ENCODE peak calls at places on chromosome 4, in seven cellular contexts. One of them, this sample, is unnamed.

GRCh38 chr4:79413486-79413885 is 5.5 kb upstream of the GK2 start:
- DNase-seq in mammary epithelial cell: no peak
- DNase-seq in mesenchymal stem cell: no peak
- DNase-seq in colonic mucosa: no peak
- DNase-seq in neuronal stem cell: no peak
- DNase-seq in IMR-90: no peak
- DNase-seq in GM23248: no peak
- DNase-seq in this sample: no peak

GRCh38 chr4:120871173-120871572 is 51.4 kb downstream of the PRDM5 start:
- DNase-seq in IMR-90: no peak
- DNase-seq in mesenchymal stem cell: no peak
- DNase-seq in GM23248: no peak
- DNase-seq in mammary epithelial cell: no peak
- DNase-seq in colonic mucosa: no peak
- DNase-seq in neuronal stem cell: no peak
- DNase-seq in this sample: no peak

GRCh38 chr4:52661966-52662705 is 3.0 kb upstream of the USP46 start:
- DNase-seq in mesenchymal stem cell: peak; percentile 24
- DNase-seq in colonic mucosa: no peak
- DNase-seq in neuronal stem cell: no peak
- DNase-seq in GM23248: no peak
- DNase-seq in mammary epithelial cell: peak; percentile 39
- DNase-seq in IMR-90: no peak
- DNase-seq in this sample: no peak

GRCh38 chr4:83207497-83208105 is 77.0 kb downstream of the COQ2 start:
- DNase-seq in mammary epithelial cell: peak; percentile 32
- DNase-seq in neuronal stem cell: no peak
- DNase-seq in colonic mucosa: peak; percentile 74
- DNase-seq in mesenchymal stem cell: peak; percentile 47
- DNase-seq in GM23248: peak; percentile 18
- DNase-seq in IMR-90: peak; percentile 67
- DNase-seq in this sample: peak; percentile 39

GRCh38 chr4:3305610-3306371 is 13.0 kb downstream of the RGS12 start:
- DNase-seq in GM23248: peak; percentile 77
- DNase-seq in mesenchymal stem cell: peak; percentile 73
- DNase-seq in neuronal stem cell: no peak
- DNase-seq in mammary epithelial cell: no peak
- DNase-seq in IMR-90: peak; percentile 62
- DNase-seq in colonic mucosa: peak; percentile 29
- DNase-seq in this sample: peak; percentile 45

GRCh38 chr4:183256756-183257385 is 63.2 kb downstream of the CLDN22 start:
- DNase-seq in IMR-90: peak; percentile 54
- DNase-seq in GM23248: peak; percentile 75
- DNase-seq in colonic mucosa: no peak
- DNase-seq in neuronal stem cell: peak; percentile 35
- DNase-seq in mesenchymal stem cell: peak; percentile 59
- DNase-seq in mammary epithelial cell: peak; percentile 20
- DNase-seq in this sample: peak; percentile 71

GRCh38 chr4:178745203-178745602 is 1303.0 kb upstream of the AGA start:
- DNase-seq in mammary epithelial cell: no peak
- DNase-seq in mesenchymal stem cell: no peak
- DNase-seq in colonic mucosa: no peak
- DNase-seq in IMR-90: no peak
- DNase-seq in neuronal stem cell: no peak
- DNase-seq in GM23248: no peak
- DNase-seq in this sample: peak; percentile 30

GRCh38 chr4:38132843-38133662 is 172.9 kb downstream of the PTTG2 start:
- DNase-seq in GM23248: no peak
- DNase-seq in IMR-90: no peak
- DNase-seq in colonic mucosa: peak; percentile 74
- DNase-seq in neuronal stem cell: no peak
- DNase-seq in mammary epithelial cell: no peak
- DNase-seq in mesenchymal stem cell: peak; percentile 46
- DNase-seq in this sample: no peak

GRCh38 chr4:142440093-142440492 is 406.0 kb downstream of the INPP4B start:
- DNase-seq in mesenchymal stem cell: no peak
- DNase-seq in IMR-90: peak; percentile 29
- DNase-seq in colonic mucosa: no peak
- DNase-seq in mammary epithelial cell: no peak
- DNase-seq in GM23248: no peak
- DNase-seq in neuronal stem cell: no peak
- DNase-seq in this sample: no peak

GRCh38 chr4:156958276-156959074 is 13.1 kb downstream of the PDGFC start:
- DNase-seq in IMR-90: no peak
- DNase-seq in neuronal stem cell: no peak
- DNase-seq in GM23248: peak; percentile 63
- DNase-seq in colonic mucosa: no peak
- DNase-seq in mesenchymal stem cell: no peak
- DNase-seq in mammary epithelial cell: no peak
- DNase-seq in this sample: peak; percentile 50
- H3K9ac ChIP-seq in IMR-90: no peak overlapping the region
- H3K9ac ChIP-seq in neuronal stem cell: no peak overlapping the region
- H3K9ac ChIP-seq in GM23248: no peak overlapping the region
- H3K9ac ChIP-seq in colonic mucosa: no peak overlapping the region
- H3K9ac ChIP-seq in mesenchymal stem cell: peak overlapping the region; percentile 39
- H3K9ac ChIP-seq in mammary epithelial cell: no peak overlapping the region
- H3K9ac ChIP-seq in this sample: no peak overlapping the region

DNA sequence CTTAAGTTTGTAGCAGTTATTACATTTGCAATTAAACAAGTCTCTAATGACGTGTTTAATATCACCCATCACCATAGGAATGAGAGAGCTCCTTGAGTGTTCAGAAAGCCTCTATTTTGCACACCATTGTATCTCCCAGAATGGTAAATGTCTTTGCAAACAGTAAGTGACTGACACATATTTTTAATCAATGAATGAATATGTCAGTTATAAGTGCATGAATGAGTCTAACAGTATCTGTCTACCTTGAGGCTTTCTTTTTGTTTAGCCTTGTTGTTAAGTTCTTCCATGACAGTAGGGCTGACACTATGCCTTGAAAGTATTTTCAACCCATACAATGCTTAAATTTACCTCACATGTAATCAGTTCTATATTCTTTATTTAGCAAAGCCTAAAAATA is 292.2 kb downstream of the STPG2 start:
- DNase-seq in neuronal stem cell: no peak
- DNase-seq in mammary epithelial cell: no peak
- DNase-seq in colonic mucosa: no peak
- DNase-seq in mesenchymal stem cell: no peak
- DNase-seq in IMR-90: no peak
- DNase-seq in GM23248: no peak
- DNase-seq in this sample: no peak
- H3K4me3 ChIP-seq in neuronal stem cell: no peak overlapping the region
- H3K4me3 ChIP-seq in mammary epithelial cell: no peak overlapping the region
- H3K4me3 ChIP-seq in colonic mucosa: no peak overlapping the region
- H3K4me3 ChIP-seq in mesenchymal stem cell: no peak overlapping the region
- H3K4me3 ChIP-seq in IMR-90: no peak overlapping the region
- H3K4me3 ChIP-seq in GM23248: no peak overlapping the region
- H3K4me3 ChIP-seq in this sample: no peak overlapping the region

GRCh38 chr4:132269303-132269990 is 879.6 kb upstream of the PCDH10 start:
- DNase-seq in GM23248: no peak
- DNase-seq in mesenchymal stem cell: no peak
- DNase-seq in neuronal stem cell: no peak
- DNase-seq in IMR-90: no peak
- DNase-seq in mammary epithelial cell: no peak
- DNase-seq in colonic mucosa: no peak
- DNase-seq in this sample: no peak
- H3K36me3 ChIP-seq in GM23248: no peaks in the 10 kb centered on the region
- H3K36me3 ChIP-seq in mesenchymal stem cell: no peaks in the 10 kb centered on the region
- H3K36me3 ChIP-seq in neuronal stem cell: no peaks in the 10 kb centered on the region
- H3K36me3 ChIP-seq in IMR-90: no peaks in the 10 kb centered on the region
- H3K36me3 ChIP-seq in mammary epithelial cell: no peaks in the 10 kb centered on the region
- H3K36me3 ChIP-seq in colonic mucosa: no peaks in the 10 kb centered on the region
- H3K36me3 ChIP-seq in this sample: no peaks in the 10 kb centered on the region

DNA sequence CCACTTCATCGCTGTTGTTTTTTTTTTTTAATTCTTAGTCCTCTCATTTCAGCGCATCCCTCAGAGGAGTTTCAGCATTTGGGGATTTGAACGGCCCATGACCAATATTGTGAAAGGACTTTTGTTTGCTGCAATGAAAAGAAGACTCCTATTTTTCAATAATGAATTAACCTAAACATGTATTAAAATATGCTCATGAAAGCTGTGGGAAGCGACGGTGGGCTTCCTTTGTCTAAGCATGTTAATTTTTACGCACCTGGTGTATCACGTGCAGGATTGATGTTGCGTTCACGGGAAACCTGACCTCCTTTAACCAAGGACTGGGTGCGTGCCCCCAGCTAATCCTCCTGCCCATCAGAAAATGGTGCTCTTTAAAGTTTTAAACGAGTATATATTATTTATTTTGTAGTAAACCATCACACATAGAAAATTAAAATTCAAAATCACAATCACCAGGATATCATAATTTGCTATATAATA is 570 bp upstream of the CCDC110 start:
- DNase-seq in mesenchymal stem cell: peak; percentile 25
- DNase-seq in IMR-90: no peak
- DNase-seq in colonic mucosa: no peak
- DNase-seq in mammary epithelial cell: no peak
- DNase-seq in neuronal stem cell: no peak
- DNase-seq in GM23248: no peak
- DNase-seq in this sample: no peak
- H3K9ac ChIP-seq in mesenchymal stem cell: peak overlapping the region; percentile 88
- H3K9ac ChIP-seq in IMR-90: peak overlapping the region; percentile 53
- H3K9ac ChIP-seq in colonic mucosa: peak overlapping the region; percentile 87
- H3K9ac ChIP-seq in mammary epithelial cell: peak overlapping the region; percentile 48
- H3K9ac ChIP-seq in neuronal stem cell: no peak overlapping the region
- H3K9ac ChIP-seq in GM23248: peak overlapping the region; percentile 83
- H3K9ac ChIP-seq in this sample: peak overlapping the region; percentile 80

This sample was measured in adipocyte.